ENCODE peak calls at places on chromosomes 16 and 17, in eight cellular contexts. E, H, Z, G, X, P, Q and K are unnamed samples.
A peak's percentile ranks its signal among the peaks of the same experiment; 100 is the strongest.

GRCh38 chr16:15055141-15056053 is 477 bp downstream of the NTAN1 start:
- DNase-seq in E (no peak), H (peak; percentile 14), X (peak; percentile 54), Z (no peak), P (no peak), Q (peak; percentile 81), G (no peak), K (no peak)

GRCh38 chr16:22849517-22849916 is 35.6 kb downstream of the HS3ST2 start:
- DNase-seq in Q (no peak), H (no peak), E (no peak), P (no peak), X (no peak), Z (no peak), G (no peak), K (no peak)

GRCh38 chr16:23991044-23991443 is 155.3 kb downstream of the PRKCB start:
- DNase-seq in E (no peak), P (no peak), Z (no peak), G (no peak), Q (no peak), H (no peak), X (no peak), K (no peak)

GRCh38 chr16:57675752-57676623 is 7.9 kb downstream of the ADGRG3 start:
- DNase-seq in P (no peak), Q (peak; percentile 68), Z (no peak), H (no peak), X (peak; percentile 34), G (no peak), E (no peak), K (no peak)

GRCh38 chr17:50100921-50101345 is 5.8 kb downstream of the PDK2 start:
- DNase-seq in E (peak; percentile 45), H (no peak), P (no peak), X (no peak), G (no peak), Q (peak; percentile 35), Z (no peak), K (no peak)

GRCh38 chr16:54879681-54880080 is 51.0 kb upstream of the IRX5 start:
- DNase-seq in E (no peak), Q (no peak), Z (no peak), H (peak; percentile 17), P (no peak), G (no peak), X (no peak), K (no peak)

GRCh38 chr17:10730956-10731879 is 1.4 kb upstream of the TMEM220 start:
- DNase-seq in E (no peak), Q (peak; percentile 55), H (no peak), G (no peak), Z (no peak), X (no peak), P (no peak), K (no peak)

GRCh38 chr17:4335185-4335584 is 31.3 kb downstream of the UBE2G1 start:
- DNase-seq in H (no peak), Z (no peak), P (no peak), Q (no peak), X (no peak), E (no peak), G (no peak), K (no peak)

GRCh38 chr17:81002409-81003361 is 11.0 kb downstream of the CHMP6 start:
- DNase-seq in Z (no peak), G (peak; percentile 43), P (no peak), X (peak; percentile 74), E (peak; percentile 74), Q (no peak), H (peak; percentile 79), K (peak; percentile 59)

GRCh38 chr16:90028985-90029384 is 9.7 kb upstream of the DBNDD1 start:
- DNase-seq in Q (no peak), G (no peak), P (no peak), Z (no peak), H (no peak), X (no peak), E (no peak), K (no peak)

GRCh38 chr16:88303890-88304819 is 78.6 kb upstream of the ZNF469 start:
- DNase-seq in P (no peak), H (peak; percentile 62), X (no peak), Z (no peak), E (peak; percentile 36), G (peak; percentile 63), Q (no peak), K (no peak)

GRCh38 chr17:78235885-78236284 is 4.5 kb downstream of the TMEM235 start:
- DNase-seq in H (no peak), E (no peak), X (no peak), Z (no peak), Q (no peak), P (no peak), G (no peak), K (no peak)

GRCh38 chr16:46887524-46887854 is 3.3 kb downstream of the GPT2 start:
- DNase-seq in X (no peak), P (no peak), E (no peak), Z (no peak), G (no peak), Q (no peak), H (no peak), K (no peak)

GRCh38 chr16:67733734-67734470 is 14.8 kb upstream of the GFOD2 start:
- DNase-seq in H (no peak), X (no peak), Z (no peak), Q (no peak), G (no peak), E (no peak), P (no peak), K (no peak)

GRCh38 chr16:17866991-17867390 is 396.2 kb upstream of the XYLT1 start:
- DNase-seq in E (no peak), Z (no peak), G (no peak), Q (no peak), P (no peak), H (no peak), X (no peak), K (no peak)

GRCh38 chr17:19281161-19281560 is 44.0 kb downstream of the EPN2 start:
- DNase-seq in Z (no peak), E (no peak), P (no peak), Q (no peak), X (no peak), H (no peak), G (no peak), K (peak; percentile 42)

DNA sequence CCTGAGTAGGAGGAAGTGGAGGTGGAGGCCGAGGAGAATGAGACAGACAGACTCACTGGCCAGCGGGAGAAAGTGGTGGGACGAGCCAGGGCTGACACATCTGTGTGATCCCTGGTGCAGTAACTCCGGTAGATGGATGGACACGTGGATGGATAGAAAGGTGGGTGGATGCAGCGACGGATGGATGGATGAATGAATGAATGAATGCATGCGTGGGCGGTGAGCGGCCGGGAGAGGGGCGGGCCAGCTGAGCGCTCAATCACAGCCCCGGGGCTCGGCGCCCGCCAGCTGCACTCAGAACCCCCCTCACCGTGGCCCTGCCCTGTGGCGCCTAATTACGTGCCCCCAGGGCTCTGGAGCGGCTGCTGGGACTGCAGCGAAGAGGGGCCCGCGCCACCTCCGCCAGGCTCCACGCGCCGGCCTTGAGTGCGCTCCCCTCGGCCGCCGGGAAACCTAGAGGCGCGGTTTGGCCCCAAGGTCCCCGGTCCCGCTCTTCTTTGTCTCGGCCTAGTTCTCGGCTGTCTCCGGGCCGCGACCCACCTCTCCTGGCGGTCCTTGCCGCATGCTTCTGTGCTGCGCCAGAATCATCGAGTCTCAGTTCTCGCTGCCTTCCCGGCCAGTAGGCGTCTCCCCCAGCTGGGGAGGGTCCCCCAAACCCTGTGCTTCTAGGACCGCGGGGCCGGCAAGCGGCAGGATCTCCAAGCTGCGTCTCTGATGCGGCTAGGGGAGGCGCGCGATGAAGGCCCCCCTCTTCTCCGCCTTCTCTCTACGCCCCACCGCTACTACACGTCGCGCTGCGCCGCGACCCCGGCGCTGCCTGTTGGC is 41.0 kb downstream of the RAI1 start:
- DNase-seq in G (no peak), Z (no peak), X (no peak), E (no peak), P (no peak), H (no peak), Q (peak; percentile 78), K (no peak)
- TF ChIP-seq CTCF in G (no peak), Z (no peak), X (no peak), E (no peak), P (no peak), H (no peak), Q (no peak), K (no peak)

DNA sequence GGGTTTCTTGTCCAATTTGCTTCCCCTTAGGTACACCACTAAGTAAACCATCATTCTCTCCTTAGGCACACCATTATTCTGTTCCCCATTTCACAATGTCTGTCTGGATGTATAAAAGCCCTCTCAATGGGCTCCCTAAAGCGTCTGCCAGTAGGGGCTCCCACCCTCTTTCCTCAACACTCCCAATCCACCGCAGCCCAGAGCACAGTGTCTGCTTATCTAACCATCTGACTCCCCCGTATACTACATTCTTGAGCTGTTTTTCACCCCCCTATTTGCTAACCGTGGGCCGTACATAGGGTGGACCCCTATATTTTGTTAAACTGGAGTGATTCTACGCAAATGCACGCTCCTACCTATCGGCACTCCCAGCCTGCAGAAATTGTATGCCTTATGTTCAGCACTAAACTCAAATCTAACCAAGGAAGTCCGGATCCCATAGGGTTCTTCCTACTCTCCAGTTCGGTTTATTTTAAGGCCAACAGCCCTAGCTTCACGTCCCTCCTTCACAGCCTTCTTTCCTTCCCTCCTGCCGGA is 674 bp upstream of the PSMD3 start:
- DNase-seq in X (no peak), P (no peak), Q (peak; percentile 67), G (no peak), Z (peak; percentile 13), H (peak; percentile 14), E (no peak), K (no peak)
- TF ChIP-seq CTCF in X (no peak), P (no peak), Q (peak; percentile 46), G (peak; percentile 23), Z (peak; percentile 26), H (no peak), E (no peak), K (no peak)

GRCh38 chr16:66164581-66164980 is 201.9 kb upstream of the CDH5 start:
- DNase-seq in X (no peak), Q (no peak), P (no peak), E (no peak), H (no peak), G (no peak), Z (no peak), K (no peak)
- TF ChIP-seq CTCF in X (no peak), Q (no peak), P (no peak), E (no peak), H (no peak), G (no peak), Z (no peak), K (no peak)

DNA sequence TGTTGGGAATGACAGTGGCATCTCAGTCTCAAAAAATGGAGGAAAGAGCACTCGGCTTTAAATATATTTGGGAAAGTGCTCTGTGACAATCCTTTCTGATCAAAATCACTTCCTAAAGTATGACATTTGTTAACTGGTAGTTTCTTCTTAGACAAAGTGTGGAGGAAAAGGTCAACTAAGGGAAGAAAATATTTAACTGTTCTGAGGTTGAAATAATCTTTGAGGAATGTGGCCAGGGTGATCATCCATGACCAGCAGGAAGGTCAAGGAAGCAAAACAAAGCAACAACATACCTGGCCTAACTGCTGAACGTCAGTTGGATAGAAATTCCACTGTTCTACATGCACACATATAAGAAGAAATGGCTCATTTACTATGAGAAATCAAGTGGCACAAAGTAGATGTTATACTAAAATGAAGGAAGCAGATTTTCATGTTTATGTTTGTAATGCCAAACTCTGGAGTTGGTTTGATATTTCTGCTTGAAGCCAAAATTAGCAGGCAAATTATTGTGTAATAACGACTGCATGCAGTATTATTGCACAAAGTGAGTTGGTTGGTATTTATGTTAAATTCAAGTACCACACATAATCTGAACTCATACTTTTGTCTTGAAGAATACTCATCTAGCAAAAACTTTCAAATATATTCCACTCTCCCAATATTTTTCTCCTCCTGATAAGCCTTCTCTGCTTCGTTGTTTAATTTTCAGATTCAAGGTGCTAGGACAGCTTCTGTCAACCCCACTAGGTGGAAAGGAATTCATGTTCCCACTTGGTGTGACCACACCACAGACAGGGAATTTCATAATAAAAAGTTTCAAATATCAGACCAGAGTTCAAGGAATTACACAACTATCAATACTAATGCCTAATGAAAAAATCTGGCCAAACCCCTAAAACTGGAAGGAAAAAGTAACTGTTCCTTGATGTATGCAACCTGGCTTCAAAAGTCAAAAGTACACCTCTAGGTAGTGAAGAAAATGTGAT is 87.4 kb upstream of the CORO6 start:
- DNase-seq in G (no peak), P (no peak), E (no peak), Q (no peak), H (no peak), Z (no peak), X (no peak), K (no peak)
- TF ChIP-seq CTCF in G (no peak), P (no peak), E (no peak), Q (no peak), H (no peak), Z (no peak), X (no peak), K (no peak)